ENCODE peak calls at places on chromosomes 16 and 17, in eight cellular contexts. One of them, this sample, is unnamed.
A peak's percentile ranks its signal among the peaks of the same experiment; 100 is the strongest.

GRCh38 chr16:23781176-23781575 is 26.4 kb downstream of the CHP2 start:
- DNase-seq in ascending aorta: no peak
- DNase-seq in sigmoid colon: no peak
- DNase-seq in astrocyte: no peak
- DNase-seq in upper lobe of right lung: no peak
- DNase-seq in GM12878: no peak
- DNase-seq in tibial nerve: no peak
- DNase-seq in pancreas: no peak
- DNase-seq in this sample: no peak

GRCh38 chr17:57305918-57306317 is 49.6 kb downstream of the MSI2 start:
- DNase-seq in GM12878: no peak
- DNase-seq in astrocyte: no peak
- DNase-seq in pancreas: no peak
- DNase-seq in ascending aorta: no peak
- DNase-seq in sigmoid colon: no peak
- DNase-seq in upper lobe of right lung: no peak
- DNase-seq in tibial nerve: no peak
- DNase-seq in this sample: no peak

GRCh38 chr16:2486645-2487516 is 12.0 kb downstream of the TBC1D24 start:
- DNase-seq in astrocyte: no peak
- DNase-seq in ascending aorta: no peak
- DNase-seq in tibial nerve: peak; percentile 45
- DNase-seq in upper lobe of right lung: peak; percentile 88
- DNase-seq in sigmoid colon: no peak
- DNase-seq in pancreas: peak; percentile 86
- DNase-seq in GM12878: peak; percentile 51
- DNase-seq in this sample: no peak

GRCh38 chr16:5025171-5025632 is 8.5 kb downstream of the NAGPA start:
- DNase-seq in tibial nerve: no peak
- DNase-seq in pancreas: peak; percentile 84
- DNase-seq in astrocyte: no peak
- DNase-seq in GM12878: no peak
- DNase-seq in upper lobe of right lung: no peak
- DNase-seq in sigmoid colon: no peak
- DNase-seq in ascending aorta: no peak
- DNase-seq in this sample: no peak

GRCh38 chr17:77356690-77357201 is 216.0 kb downstream of the SEC14L1 start:
- DNase-seq in ascending aorta: peak; percentile 61
- DNase-seq in pancreas: peak; percentile 71
- DNase-seq in GM12878: no peak
- DNase-seq in tibial nerve: peak; percentile 12
- DNase-seq in astrocyte: no peak
- DNase-seq in sigmoid colon: peak; percentile 71
- DNase-seq in upper lobe of right lung: no peak
- DNase-seq in this sample: no peak

GRCh38 chr16:76926595-76926994 is 264.4 kb upstream of the MON1B start:
- DNase-seq in sigmoid colon: no peak
- DNase-seq in astrocyte: no peak
- DNase-seq in upper lobe of right lung: no peak
- DNase-seq in pancreas: no peak
- DNase-seq in GM12878: no peak
- DNase-seq in ascending aorta: no peak
- DNase-seq in tibial nerve: no peak
- DNase-seq in this sample: no peak

GRCh38 chr16:85731179-85731578 is 19.7 kb downstream of the C16orf74 start:
- DNase-seq in GM12878: no peak
- DNase-seq in astrocyte: no peak
- DNase-seq in upper lobe of right lung: no peak
- DNase-seq in ascending aorta: no peak
- DNase-seq in tibial nerve: no peak
- DNase-seq in sigmoid colon: no peak
- DNase-seq in pancreas: no peak
- DNase-seq in this sample: no peak

GRCh38 chr17:67520282-67520906 is 143.3 kb downstream of the PITPNC1 start:
- DNase-seq in upper lobe of right lung: no peak
- DNase-seq in ascending aorta: no peak
- DNase-seq in tibial nerve: peak; percentile 16
- DNase-seq in pancreas: no peak
- DNase-seq in GM12878: no peak
- DNase-seq in astrocyte: peak; percentile 64
- DNase-seq in sigmoid colon: peak; percentile 87
- DNase-seq in this sample: no peak

GRCh38 chr17:62629556-62630364 is 2.3 kb downstream of the MRC2 start:
- DNase-seq in upper lobe of right lung: no peak
- DNase-seq in ascending aorta: peak; percentile 64
- DNase-seq in pancreas: no peak
- DNase-seq in astrocyte: no peak
- DNase-seq in GM12878: no peak
- DNase-seq in tibial nerve: no peak
- DNase-seq in sigmoid colon: peak; percentile 54
- DNase-seq in this sample: no peak

GRCh38 chr16:87178977-87179376 is 138.2 kb downstream of the C16orf95 start:
- DNase-seq in astrocyte: peak; percentile 59
- DNase-seq in upper lobe of right lung: no peak
- DNase-seq in ascending aorta: peak; percentile 81
- DNase-seq in tibial nerve: no peak
- DNase-seq in pancreas: no peak
- DNase-seq in sigmoid colon: no peak
- DNase-seq in GM12878: no peak
- DNase-seq in this sample: no peak

GRCh38 chr16:72568502-72568901 is 396.5 kb upstream of the PMFBP1 start:
- DNase-seq in GM12878: no peak
- DNase-seq in astrocyte: no peak
- DNase-seq in ascending aorta: no peak
- DNase-seq in tibial nerve: no peak
- DNase-seq in upper lobe of right lung: no peak
- DNase-seq in pancreas: no peak
- DNase-seq in sigmoid colon: no peak
- DNase-seq in this sample: no peak

GRCh38 chr17:13306310-13306962 is 288.6 kb upstream of the ELAC2 start:
- DNase-seq in tibial nerve: no peak
- DNase-seq in sigmoid colon: no peak
- DNase-seq in GM12878: no peak
- DNase-seq in pancreas: no peak
- DNase-seq in ascending aorta: no peak
- DNase-seq in upper lobe of right lung: no peak
- DNase-seq in astrocyte: peak; percentile 74
- DNase-seq in this sample: peak; percentile 46

GRCh38 chr16:14264560-14264959 is 193.4 kb downstream of the MRTFB start:
- DNase-seq in pancreas: no peak
- DNase-seq in tibial nerve: no peak
- DNase-seq in sigmoid colon: no peak
- DNase-seq in astrocyte: no peak
- DNase-seq in upper lobe of right lung: no peak
- DNase-seq in GM12878: no peak
- DNase-seq in ascending aorta: no peak
- DNase-seq in this sample: no peak

GRCh38 chr17:28426081-28426519 is 20.1 kb upstream of the SLC46A1 start:
- DNase-seq in GM12878: no peak
- DNase-seq in ascending aorta: no peak
- DNase-seq in tibial nerve: no peak
- DNase-seq in astrocyte: no peak
- DNase-seq in upper lobe of right lung: no peak
- DNase-seq in pancreas: no peak
- DNase-seq in sigmoid colon: no peak
- DNase-seq in this sample: no peak

GRCh38 chr17:70564006-70564620 is 394.8 kb downstream of the KCNJ2 start:
- DNase-seq in upper lobe of right lung: no peak
- DNase-seq in sigmoid colon: no peak
- DNase-seq in GM12878: no peak
- DNase-seq in astrocyte: peak; percentile 47
- DNase-seq in tibial nerve: no peak
- DNase-seq in pancreas: no peak
- DNase-seq in ascending aorta: no peak
- DNase-seq in this sample: no peak

GRCh38 chr16:12087901-12088364 is 111.4 kb downstream of the SNX29 start:
- DNase-seq in upper lobe of right lung: peak; percentile 68
- DNase-seq in ascending aorta: peak; percentile 55
- DNase-seq in sigmoid colon: peak; percentile 46
- DNase-seq in astrocyte: no peak
- DNase-seq in GM12878: no peak
- DNase-seq in pancreas: no peak
- DNase-seq in tibial nerve: no peak
- DNase-seq in this sample: no peak

GRCh38 chr16:84928679-84929420 is 82.5 kb downstream of the ZDHHC7 start:
- DNase-seq in astrocyte: no peak
- DNase-seq in pancreas: no peak
- DNase-seq in GM12878: no peak
- DNase-seq in tibial nerve: peak; percentile 68
- DNase-seq in upper lobe of right lung: no peak
- DNase-seq in sigmoid colon: peak; percentile 94
- DNase-seq in ascending aorta: peak; percentile 88
- DNase-seq in this sample: no peak

GRCh38 chr16:7182510-7183109 is 150.0 kb upstream of the RBFOX1 start:
- DNase-seq in pancreas: no peak
- DNase-seq in ascending aorta: no peak
- DNase-seq in tibial nerve: no peak
- DNase-seq in upper lobe of right lung: no peak
- DNase-seq in GM12878: no peak
- DNase-seq in astrocyte: no peak
- DNase-seq in sigmoid colon: no peak
- DNase-seq in this sample: no peak

GRCh38 chr16:29710227-29711219 is 31.5 kb downstream of the QPRT start:
- DNase-seq in GM12878: no peak
- DNase-seq in sigmoid colon: no peak
- DNase-seq in ascending aorta: no peak
- DNase-seq in upper lobe of right lung: peak; percentile 16
- DNase-seq in pancreas: no peak
- DNase-seq in tibial nerve: no peak
- DNase-seq in astrocyte: peak; percentile 70
- DNase-seq in this sample: peak; percentile 48

GRCh38 chr16:67537270-67537635 is 8.6 kb downstream of the RIPOR1 start:
- DNase-seq in ascending aorta: peak; percentile 84
- DNase-seq in astrocyte: no peak
- DNase-seq in pancreas: no peak
- DNase-seq in GM12878: no peak
- DNase-seq in sigmoid colon: peak; percentile 87
- DNase-seq in tibial nerve: no peak
- DNase-seq in upper lobe of right lung: peak; percentile 80
- DNase-seq in this sample: no peak

GRCh38 chr17:49180303-49180702 is 30.1 kb downstream of the GNGT2 start:
- DNase-seq in tibial nerve: peak; percentile 40
- DNase-seq in pancreas: no peak
- DNase-seq in astrocyte: peak; percentile 10
- DNase-seq in ascending aorta: peak; percentile 72
- DNase-seq in GM12878: peak; percentile 28
- DNase-seq in upper lobe of right lung: peak; percentile 77
- DNase-seq in sigmoid colon: peak; percentile 73
- DNase-seq in this sample: no peak
- H3K9me3 ChIP-seq in tibial nerve: peaks cover 5% of the 10 kb centered on the region
- H3K9me3 ChIP-seq in pancreas: no peaks in the 10 kb centered on the region
- H3K9me3 ChIP-seq in astrocyte: peaks cover 14% of the 10 kb centered on the region
- H3K9me3 ChIP-seq in ascending aorta: peaks cover 13% of the 10 kb centered on the region
- H3K9me3 ChIP-seq in GM12878: peaks cover 26% of the 10 kb centered on the region
- H3K9me3 ChIP-seq in upper lobe of right lung: peaks cover 14% of the 10 kb centered on the region
- H3K9me3 ChIP-seq in sigmoid colon: peaks cover 13% of the 10 kb centered on the region
- H3K9me3 ChIP-seq in this sample: peaks cover 40% of the 10 kb centered on the region

DNA sequence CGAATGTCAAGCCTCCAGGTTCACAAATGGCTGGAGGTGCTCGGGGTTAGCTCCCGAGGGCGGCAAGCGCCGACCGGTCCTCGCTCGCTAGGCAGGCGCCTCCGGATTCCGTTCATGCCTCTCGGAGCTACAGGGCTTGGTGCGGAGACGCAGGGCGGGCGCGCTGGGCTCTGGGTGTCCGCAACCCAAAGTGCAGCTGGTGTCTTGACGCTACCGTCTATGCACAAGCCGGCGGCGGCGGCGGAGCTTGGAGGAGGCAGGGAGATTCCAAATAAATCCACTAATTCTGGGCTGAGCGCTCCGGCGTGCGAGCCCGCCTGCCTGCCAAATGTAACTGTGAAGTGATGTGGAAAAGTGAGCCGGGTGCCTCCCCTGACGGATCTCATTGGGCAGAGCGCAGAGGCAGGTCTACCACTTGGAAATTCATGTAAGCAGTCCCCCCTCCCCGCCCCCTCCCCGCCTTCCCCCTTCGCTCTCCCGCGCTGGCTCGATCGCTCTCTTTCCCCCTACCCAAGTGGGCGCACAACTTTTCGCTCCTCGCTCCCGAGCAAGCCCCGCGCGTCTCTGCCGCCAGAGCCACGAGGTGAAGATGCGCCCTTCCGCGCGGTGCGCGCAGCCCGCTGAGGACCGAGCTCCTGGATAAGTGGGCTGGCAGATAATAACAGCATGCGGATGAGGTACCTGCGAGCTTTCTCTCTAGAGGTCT is at the start of gene CDH8:
- DNase-seq in sigmoid colon: no peak
- DNase-seq in GM12878: no peak
- DNase-seq in pancreas: peak; percentile 53
- DNase-seq in upper lobe of right lung: peak; percentile 57
- DNase-seq in ascending aorta: peak; percentile 63
- DNase-seq in astrocyte: peak; percentile 12
- DNase-seq in tibial nerve: no peak
- DNase-seq in this sample: no peak
- H3K27ac ChIP-seq in sigmoid colon: no peak within 1 kb of the TSS
- H3K27ac ChIP-seq in GM12878: no peak within 1 kb of the TSS
- H3K27ac ChIP-seq in pancreas: no peak within 1 kb of the TSS
- H3K27ac ChIP-seq in upper lobe of right lung: no peak within 1 kb of the TSS
- H3K27ac ChIP-seq in ascending aorta: no peak within 1 kb of the TSS
- H3K27ac ChIP-seq in astrocyte: no peak within 1 kb of the TSS
- H3K27ac ChIP-seq in tibial nerve: no peak within 1 kb of the TSS
- H3K27ac ChIP-seq in this sample: no peak within 1 kb of the TSS

DNA sequence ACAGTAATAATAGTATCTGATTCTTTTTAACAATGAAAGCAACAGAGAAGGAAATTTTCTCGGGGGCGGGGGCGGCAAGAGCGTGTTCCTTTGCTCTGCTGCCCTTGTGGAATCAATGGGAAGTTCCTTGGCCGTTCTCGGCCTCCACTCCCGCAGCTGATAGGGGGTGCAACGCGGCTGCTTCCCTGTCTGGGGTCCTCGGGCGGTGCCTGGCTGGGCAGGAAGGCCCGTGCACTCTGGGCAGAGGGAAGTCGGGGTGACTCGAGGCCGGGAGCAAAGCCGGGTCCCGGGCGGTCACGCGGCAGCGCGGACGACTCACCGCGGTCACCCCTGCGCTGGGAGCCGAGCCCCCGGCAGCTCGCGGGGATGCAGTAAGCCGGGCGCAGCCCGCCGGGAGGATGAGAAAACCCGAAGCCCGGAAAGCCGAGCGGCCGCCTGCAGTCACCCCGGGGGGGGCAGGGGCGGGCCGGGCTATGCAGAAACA is 2.5 kb downstream of the TUBB3 start:
- DNase-seq in GM12878: no peak
- DNase-seq in tibial nerve: no peak
- DNase-seq in sigmoid colon: no peak
- DNase-seq in ascending aorta: no peak
- DNase-seq in astrocyte: no peak
- DNase-seq in pancreas: no peak
- DNase-seq in upper lobe of right lung: no peak
- DNase-seq in this sample: no peak
- TF ChIP-seq CTCF in GM12878: no peak
- TF ChIP-seq CTCF in tibial nerve: no peak
- TF ChIP-seq CTCF in sigmoid colon: no peak
- TF ChIP-seq CTCF in ascending aorta: no peak
- TF ChIP-seq CTCF in astrocyte: no peak
- TF ChIP-seq CTCF in pancreas: no peak
- TF ChIP-seq CTCF in upper lobe of right lung: no peak
- TF ChIP-seq CTCF in this sample: peak; percentile 15

DNA sequence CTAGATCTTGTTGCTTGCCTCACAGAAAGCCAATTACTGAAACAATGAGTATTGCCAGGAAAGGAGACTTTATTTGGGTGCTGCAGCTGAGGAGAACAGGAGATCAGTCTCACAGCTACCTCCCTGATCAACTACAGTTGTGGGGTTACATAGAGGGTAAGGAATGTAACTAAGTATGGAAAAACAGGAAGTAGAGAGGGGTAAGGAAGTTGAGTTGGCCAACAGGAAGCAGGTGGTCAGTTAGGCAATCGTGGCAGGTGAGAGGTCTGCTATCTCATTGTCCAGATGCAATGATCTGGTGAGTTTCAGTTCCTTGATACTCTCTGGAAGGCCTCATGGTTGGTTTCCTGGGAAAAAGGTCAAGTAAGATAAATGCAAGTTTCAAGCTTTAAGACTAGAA is 333.1 kb upstream of the GOT2 start:
- DNase-seq in upper lobe of right lung: no peak
- DNase-seq in astrocyte: no peak
- DNase-seq in pancreas: no peak
- DNase-seq in ascending aorta: no peak
- DNase-seq in sigmoid colon: no peak
- DNase-seq in tibial nerve: no peak
- DNase-seq in GM12878: no peak
- DNase-seq in this sample: no peak
- H3K9me3 ChIP-seq in upper lobe of right lung: no peaks in the 10 kb centered on the region
- H3K9me3 ChIP-seq in astrocyte: no peaks in the 10 kb centered on the region
- H3K9me3 ChIP-seq in pancreas: no peaks in the 10 kb centered on the region
- H3K9me3 ChIP-seq in ascending aorta: no peaks in the 10 kb centered on the region
- H3K9me3 ChIP-seq in sigmoid colon: peaks cover 2% of the 10 kb centered on the region
- H3K9me3 ChIP-seq in tibial nerve: no peaks in the 10 kb centered on the region
- H3K9me3 ChIP-seq in GM12878: no peaks in the 10 kb centered on the region
- H3K9me3 ChIP-seq in this sample: peaks cover 6% of the 10 kb centered on the region